ENCODE peak calls at places on chromosomes 11 and 22, in five cellular contexts. A, Z, E, V and J are unnamed samples.

GRCh38 chr22:46007003-46007847 is 30.3 kb upstream of the WNT7B start:
- DNase-seq in V (no peak), E (no peak), Z (peak), A (no peak), J (no peak)

GRCh38 chr22:28882878-28883656 is at the start of gene ZNRF3:
- DNase-seq in A (peak), E (peak), Z (peak), V (peak), J (peak)

GRCh38 chr11:35116245-35116644 is 22.7 kb upstream of the CD44 start:
- DNase-seq in Z (no peak), E (no peak), V (no peak), A (no peak), J (no peak)

GRCh38 chr11:65572356-65573043 is at the start of gene FAM89B:
- DNase-seq in E (peak), A (peak), V (peak), Z (peak), J (peak)

GRCh38 chr11:74626604-74627003 is 34.2 kb downstream of the POLD3 start:
- DNase-seq in V (no peak), E (no peak), A (no peak), Z (no peak), J (no peak)

GRCh38 chr11:110425751-110426545 is 3.8 kb upstream of the FDX1 start:
- DNase-seq in A (no peak), E (no peak), Z (peak), V (no peak), J (no peak)

GRCh38 chr11:77072851-77073327 is 6.1 kb downstream of the CAPN5 start:
- DNase-seq in Z (no peak), V (no peak), A (no peak), E (no peak), J (no peak)

GRCh38 chr11:122115520-122116343 is at the start of gene BLID:
- DNase-seq in A (no peak), E (no peak), V (no peak), Z (peak), J (no peak)

GRCh38 chr11:73982595-73982989 is at the start of gene UCP2:
- DNase-seq in E (peak), V (peak), Z (no peak), A (peak), J (peak)

GRCh38 chr22:43438666-43439347 is 27.0 kb downstream of the MPPED1 start:
- DNase-seq in A (no peak), V (no peak), Z (no peak), E (no peak), J (no peak)

GRCh38 chr11:76232026-76232665 is 25.8 kb upstream of the WNT11 start:
- DNase-seq in Z (no peak), E (no peak), V (peak), A (peak), J (peak)

GRCh38 chr22:28027453-28028448 is 108.7 kb upstream of the PITPNB start:
- DNase-seq in E (no peak), Z (no peak), V (no peak), A (no peak), J (no peak)

GRCh38 chr11:78319453-78319955 is 98.1 kb downstream of the GAB2 start:
- DNase-seq in A (no peak), V (no peak), Z (peak), E (no peak), J (no peak)

GRCh38 chr22:32665676-32666075 is 135.8 kb upstream of the TIMP3 start:
- DNase-seq in Z (no peak), A (no peak), V (no peak), E (no peak), J (no peak)

GRCh38 chr11:78065239-78065638 is 1.6 kb downstream of the THRSP start:
- DNase-seq in E (no peak), A (no peak), Z (no peak), V (no peak), J (no peak)

GRCh38 chr11:97743205-97743742 is 1277.5 kb upstream of the CNTN5 start:
- DNase-seq in V (no peak), Z (no peak), E (no peak), A (no peak), J (no peak)

GRCh38 chr11:45917286-45917622 is 423 bp downstream of the PEX16 start:
- DNase-seq in Z (no peak), A (no peak), E (no peak), V (no peak), J (no peak)